ENCODE peak calls at places on chromosomes 3 and 15, in four cellular contexts. Z is cardiac muscle cell, P is neural progenitor cell, A is ovary. V is an unnamed sample.

GRCh38 chr3:39189150-39189510 is 3.3 kb downstream of the XIRP1 start:
- DNase-seq in A (no peak), P (no peak), Z (no peak), V (no peak)

GRCh38 chr3:108131105-108131794 is 40.4 kb upstream of the CD47 start:
- DNase-seq in A (no peak), Z (peak; percentile 47), P (no peak), V (no peak)

GRCh38 chr15:81887913-81888312 is 157.9 kb downstream of the MEX3B start:
- DNase-seq in P (no peak), A (no peak), Z (peak; percentile 47), V (no peak)

GRCh38 chr3:22542311-22542710 is 660.8 kb upstream of the UBE2E2 start:
- DNase-seq in P (no peak), Z (peak; percentile 24), A (no peak), V (no peak)

GRCh38 chr3:29764603-29765254 is 483.9 kb downstream of the RBMS3 start:
- DNase-seq in P (no peak), Z (peak; percentile 94), A (peak; percentile 28), V (no peak)

GRCh38 chr3:189084620-189085019 is 87.2 kb upstream of the TPRG1 start:
- DNase-seq in P (no peak), A (no peak), Z (peak; percentile 53), V (no peak)

GRCh38 chr3:16928386-16929132 is 43.8 kb downstream of the PLCL2 start:
- DNase-seq in A (no peak), P (no peak), Z (no peak), V (no peak)

GRCh38 chr3:9420850-9421549 is 23.6 kb downstream of the SETD5 start:
- DNase-seq in A (no peak), P (no peak), Z (peak; percentile 33), V (no peak)

GRCh38 chr15:64571857-64572291 is 111.5 kb downstream of the ZNF609 start:
- DNase-seq in A (no peak), P (no peak), Z (no peak), V (no peak)

GRCh38 chr3:149042766-149043386 is 43.5 kb downstream of the HLTF start:
- DNase-seq in Z (peak; percentile 48), P (no peak), A (no peak), V (no peak)

GRCh38 chr3:39757312-39757711 is 52.1 kb upstream of the MYRIP start:
- DNase-seq in P (no peak), Z (no peak), A (no peak), V (no peak)

GRCh38 chr3:196135693-196136639 is 54.1 kb upstream of the TFRC start:
- DNase-seq in A (peak; percentile 33), P (no peak), Z (no peak), V (no peak)

GRCh38 chr3:9045399-9045798 is 82.1 kb upstream of the RAD18 start:
- DNase-seq in Z (no peak), A (no peak), P (no peak), V (no peak)

GRCh38 chr3:182294696-182295095 is 498.6 kb upstream of the ATP11B start:
- DNase-seq in P (no peak), A (no peak), Z (no peak), V (no peak)

GRCh38 chr15:93048759-93049161 is 40.3 kb downstream of the RGMA start:
- DNase-seq in A (no peak), P (no peak), Z (peak; percentile 58), V (no peak)

GRCh38 chr3:73586628-73587027 is 38.1 kb downstream of the PDZRN3 start:
- DNase-seq in Z (no peak), P (no peak), A (no peak), V (no peak)

GRCh38 chr15:86183765-86184491 is 104.3 kb downstream of the AGBL1 start:
- DNase-seq in A (no peak), P (peak; percentile 7), Z (no peak), V (no peak)

GRCh38 chr15:33963831-33964664 is 4.2 kb upstream of the CHRM5 start:
- DNase-seq in A (no peak), Z (peak; percentile 66), P (peak; percentile 50), V (no peak)

GRCh38 chr3:47581835-47582234 is 3.2 kb upstream of the CSPG5 start:
- DNase-seq in Z (no peak), P (no peak), A (no peak), V (no peak)

GRCh38 chr3:122227036-122227781 is 43.7 kb downstream of the CASR start:
- DNase-seq in Z (no peak), A (no peak), P (no peak), V (no peak)

GRCh38 chr3:184491011-184491576 is 70.5 kb upstream of the EPHB3 start:
- DNase-seq in P (no peak), A (no peak), Z (no peak), V (no peak)

GRCh38 chr3:14521611-14522010 is 18.5 kb downstream of the GRIP2 start:
- DNase-seq in P (no peak), Z (no peak), A (peak; percentile 20), V (no peak)

GRCh38 chr3:111867889-111868426 is 8.9 kb downstream of the PHLDB2 start:
- DNase-seq in Z (no peak), A (no peak), P (no peak), V (no peak)

GRCh38 chr3:111874177-111874820 is 15.2 kb downstream of the PHLDB2 start:
- DNase-seq in P (peak; percentile 55), A (no peak), Z (no peak), V (no peak)

GRCh38 chr3:111871809-111872623 is 13.0 kb downstream of the PHLDB2 start:
- DNase-seq in Z (no peak), A (no peak), P (peak; percentile 40), V (no peak)

DNA sequence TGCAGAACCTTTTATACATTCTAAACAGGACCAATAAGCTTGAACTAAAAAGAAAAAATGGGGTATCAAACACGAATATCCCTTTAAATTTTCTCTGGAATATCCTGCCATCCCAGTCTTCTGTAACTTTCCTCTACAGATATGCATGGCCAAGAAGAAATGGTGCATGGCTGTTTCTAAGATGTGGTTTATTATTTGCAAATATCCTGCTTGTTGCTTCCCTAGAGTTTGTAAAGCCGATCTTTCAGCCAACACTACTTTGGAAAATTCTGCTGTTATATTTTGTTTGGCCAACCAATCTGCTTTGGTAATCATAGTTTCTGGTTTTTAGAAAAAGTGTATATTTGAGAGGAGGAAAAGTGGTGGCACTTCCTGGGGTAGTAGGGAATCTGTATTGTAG is 13.9 kb downstream of the PHLDB2 start:
- DNase-seq in Z (no peak), P (no peak), A (no peak), V (no peak)
- TF ChIP-seq CTCF in Z (no peak), P (no peak), A (no peak), V (no peak)

GRCh38 chr15:43826029-43826507 is 734 bp upstream of the WDR76 start:
- DNase-seq in P (no peak), A (no peak), Z (no peak), V (no peak)

GRCh38 chr15:43821505-43821904 is 3.0 kb downstream of the MFAP1 start:
- DNase-seq in P (no peak), Z (no peak), A (no peak), V (no peak)

GRCh38 chr15:43828061-43828657 is 1.4 kb downstream of the WDR76 start:
- DNase-seq in A (no peak), Z (peak; percentile 17), P (peak; percentile 5), V (no peak)

GRCh38 chr15:43824302-43825246 is at the start of gene MFAP1:
- DNase-seq in Z (peak; percentile 98), A (peak; percentile 93), P (peak; percentile 91), V (peak; percentile 80)
- TF ChIP-seq CTCF in Z (no peak), A (no peak), P (no peak), V (no peak)

GRCh38 chr15:31265871-31266711 is 60.5 kb upstream of the KLF13 start:
- DNase-seq in A (no peak), P (peak; percentile 3), Z (peak; percentile 62), V (no peak)
- TF ChIP-seq CTCF in A (no peak), P (no peak), Z (no peak), V (no peak)

DNA sequence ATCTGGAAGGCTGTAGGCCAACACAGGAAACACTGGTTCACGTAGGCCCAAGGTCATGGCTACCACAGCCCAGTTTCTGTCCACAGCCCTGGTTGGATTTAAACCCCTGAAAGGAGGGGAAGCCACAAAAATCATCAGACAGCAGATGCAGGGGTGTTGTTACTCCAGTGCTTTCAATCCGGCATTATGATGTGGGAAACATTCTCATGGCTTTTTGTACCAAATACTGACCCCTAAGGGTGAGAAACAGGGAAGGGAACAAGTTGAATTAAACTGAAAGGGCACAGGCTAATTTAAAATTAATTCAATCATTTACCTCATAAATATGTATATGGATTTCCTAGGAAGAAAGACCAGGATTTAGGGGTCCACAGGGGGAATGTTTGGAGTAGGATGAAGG is 375.6 kb downstream of the CTNNB1 start:
- DNase-seq in Z (peak; percentile 20), P (peak; percentile 23), A (no peak), V (no peak)
- TF ChIP-seq CTCF in Z (peak; percentile 17), P (peak; percentile 44), A (no peak), V (peak; percentile 20)

GRCh38 chr3:20327889-20328288 is 141.9 kb upstream of the SGO1 start:
- DNase-seq in P (no peak), A (no peak), Z (peak; percentile 14), V (no peak)

GRCh38 chr3:20323307-20323927 is 137.4 kb upstream of the SGO1 start:
- DNase-seq in Z (peak; percentile 21), P (no peak), A (no peak), V (no peak)

GRCh38 chr3:20322085-20322484 is 136.1 kb upstream of the SGO1 start:
- DNase-seq in A (no peak), Z (no peak), P (no peak), V (no peak)

GRCh38 chr3:20324664-20325478 is 138.9 kb upstream of the SGO1 start:
- DNase-seq in P (no peak), A (no peak), Z (peak; percentile 7), V (no peak)

DNA sequence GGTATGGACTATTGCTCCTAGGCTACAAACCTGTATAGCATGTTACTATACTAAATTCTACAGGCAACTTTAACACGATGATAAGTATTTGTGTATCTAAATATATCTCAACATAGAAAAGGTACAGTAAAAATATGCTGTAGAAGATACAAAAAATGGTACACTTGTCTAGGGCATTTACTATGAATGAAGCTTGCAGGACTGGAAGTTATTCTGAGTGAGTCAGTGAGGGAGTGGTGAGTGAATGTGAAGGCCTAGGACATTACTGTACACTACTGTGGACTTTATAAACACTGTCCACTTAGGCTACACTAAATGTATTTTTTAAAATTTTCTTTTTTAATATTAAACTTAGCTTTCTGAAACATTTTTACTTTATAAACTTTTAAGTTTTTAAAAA is 140.5 kb upstream of the SGO1 start:
- DNase-seq in Z (no peak), A (no peak), P (no peak), V (no peak)
- TF ChIP-seq CTCF in Z (no peak), A (no peak), P (no peak), V (no peak)

GRCh38 chr3:44729384-44729910 is at the start of gene ZNF501:
- DNase-seq in P (peak; percentile 89), A (peak; percentile 91), Z (peak; percentile 97), V (peak; percentile 37)
- TF ChIP-seq CTCF in P (no peak), A (no peak), Z (no peak), V (no peak)

GRCh38 chr3:71152039-71152891 is 431.3 kb downstream of the FOXP1 start:
- DNase-seq in A (no peak), P (peak; percentile 40), Z (no peak), V (no peak)
- TF ChIP-seq CTCF in A (no peak), P (no peak), Z (no peak), V (no peak)

V was measured in neural crest cell.